ENCODE peak calls at places on chromosomes 16 and 17, in nine cellular contexts. U is activated T-cell treated with anti-CD3 and anti-CD28 coated beads for 1 hour; A is T-helper 1 cell; H is kidney; D is HTR-8/SVneo; X is posterior vena cava; S is activated T-helper 1 cell treated with anti-CD3 and anti-CD28 coated beads, Interleukin-2, amount 50 U/mL, for 16 hours; F is H1; T is stimulated activated CD4-positive, alpha-beta T cell treated with anti-CD3 and anti-CD28 coated beads, Interleukin-2, amount 100 ng/mL, for 4 hours. E is an unnamed sample.

GRCh38 chr16:55663770-55664677 is 8.2 kb downstream of the SLC6A2 start:
- DNase-seq in T (no peak), U (no peak), H (no peak), X (no peak), A (no peak), F (no peak), S (no peak), D (no peak), E (peak)

GRCh38 chr17:2511138-2511461 is 588 bp downstream of the METTL16 start:
- DNase-seq in H (no peak), F (no peak), D (no peak), U (no peak), A (no peak), T (no peak), S (no peak), X (no peak), E (no peak)

GRCh38 chr17:61454932-61455753 is 2.9 kb downstream of the TBX4 start:
- DNase-seq in S (no peak), H (no peak), D (no peak), A (no peak), X (no peak), U (no peak), F (no peak), T (no peak), E (no peak)

GRCh38 chr17:31680126-31680525 is 178.9 kb downstream of the COPRS start:
- DNase-seq in U (no peak), A (no peak), F (no peak), S (no peak), D (no peak), H (no peak), T (no peak), X (no peak), E (no peak)

GRCh38 chr16:11742041-11742535 is 569 bp downstream of the TXNDC11 start:
- DNase-seq in H (peak), X (peak), D (peak), F (no peak), T (peak), A (peak), S (peak), U (peak), E (no peak)

GRCh38 chr16:81410643-81411235 is 33.9 kb upstream of the CMIP start:
- DNase-seq in U (no peak), A (no peak), S (no peak), H (no peak), T (no peak), D (no peak), F (no peak), X (peak), E (no peak)

GRCh38 chr17:48597775-48598631 is 4.4 kb upstream of the HOXB5 start:
- DNase-seq in T (no peak), A (no peak), F (no peak), U (no peak), X (no peak), S (no peak), H (peak), D (peak), E (no peak)

GRCh38 chr16:2689968-2690830 is 7.9 kb downstream of the KCTD5 start:
- DNase-seq in H (peak), F (no peak), U (no peak), T (no peak), S (no peak), X (peak), A (no peak), D (no peak), E (no peak)

GRCh38 chr17:61872099-61872498 is 8.8 kb upstream of the BRIP1 start:
- DNase-seq in A (no peak), S (no peak), X (no peak), H (no peak), D (no peak), U (no peak), T (no peak), F (no peak), E (no peak)

GRCh38 chr17:59746849-59747445 is 39.5 kb downstream of the VMP1 start:
- DNase-seq in X (no peak), S (no peak), A (no peak), D (peak), H (no peak), T (no peak), U (no peak), F (no peak), E (no peak)

GRCh38 chr16:31695667-31696066 is 168.0 kb downstream of the AHSP start:
- DNase-seq in D (no peak), X (no peak), F (no peak), U (no peak), H (no peak), S (peak), A (peak), T (peak), E (no peak)

GRCh38 chr16:62711797-62712196 is 675.6 kb upstream of the CDH8 start:
- DNase-seq in X (no peak), S (no peak), A (no peak), H (no peak), T (no peak), F (peak), U (no peak), D (no peak), E (no peak)

GRCh38 chr17:50947844-50948514 is 81.8 kb upstream of the TOB1 start:
- DNase-seq in F (no peak), X (peak), A (no peak), S (no peak), T (no peak), U (no peak), H (peak), D (no peak), E (no peak)

GRCh38 chr16:85557976-85558589 is 55.0 kb upstream of the GSE1 start:
- DNase-seq in T (no peak), A (no peak), D (no peak), F (no peak), H (no peak), S (no peak), U (no peak), X (no peak), E (peak)

GRCh38 chr17:57296231-57296630 is 39.9 kb downstream of the MSI2 start:
- DNase-seq in U (no peak), T (no peak), D (no peak), S (no peak), A (no peak), F (no peak), X (no peak), H (no peak), E (no peak)

E was measured in epithelial cell of prostate.